ENCODE peak calls at places on chromosomes 1 and 21, in ten cellular contexts. B is AG08396; Q is BE2C; L is AG09309; J is activated CD4-positive, alpha-beta T cell treated with anti-CD3 and anti-CD28 coated beads for 24 hours; S is RWPE1; K is hippocampal formation; I is stimulated activated CD4-positive, alpha-beta T cell treated with anti-CD3 and anti-CD28 coated beads, Interleukin-1b, Interleukin-23, amount 100 ng/mL, for 1 hour; Z is astrocyte of the spinal cord; W is fibroblast of gingiva. A is an unnamed sample.

GRCh38 chr1:218466341-218467010 is 121.3 kb downstream of the TGFB2 start:
- DNase-seq in W (peak), Z (no peak), J (no peak), K (no peak), Q (no peak), I (no peak), S (no peak), L (no peak), B (no peak), A (no peak)

GRCh38 chr1:41583658-41584570 is 99.4 kb upstream of the EDN2 start:
- DNase-seq in S (no peak), Q (no peak), B (no peak), Z (no peak), K (no peak), L (no peak), I (no peak), J (no peak), W (no peak), A (no peak)

GRCh38 chr1:47931395-47931794 is 65.8 kb downstream of the TRABD2B start:
- DNase-seq in Q (peak), W (no peak), L (no peak), S (no peak), K (no peak), I (no peak), B (no peak), J (no peak), Z (no peak), A (no peak)

GRCh38 chr1:230308039-230308438 is 118.1 kb downstream of the PGBD5 start:
- DNase-seq in W (peak), I (no peak), Z (peak), L (peak), S (peak), Q (no peak), J (no peak), B (peak), K (no peak), A (no peak)

GRCh38 chr1:4693316-4693715 is 38.9 kb downstream of the AJAP1 start:
- DNase-seq in S (no peak), K (no peak), L (no peak), B (no peak), Q (no peak), I (no peak), W (no peak), Z (no peak), J (no peak), A (no peak)

GRCh38 chr1:228367798-228368791 is 38.5 kb downstream of the TRIM11 start:
- DNase-seq in J (no peak), Z (no peak), K (no peak), I (no peak), L (no peak), S (no peak), B (no peak), Q (peak), W (no peak), A (no peak)

GRCh38 chr1:111476761-111477309 is 3.1 kb downstream of the C1orf162 start:
- DNase-seq in I (no peak), K (no peak), B (no peak), Z (no peak), Q (no peak), W (no peak), J (no peak), L (no peak), S (no peak), A (no peak)

GRCh38 chr1:41898191-41898713 is 20.5 kb downstream of the HIVEP3 start:
- DNase-seq in W (no peak), L (no peak), Z (peak), J (peak), K (no peak), B (peak), Q (no peak), S (no peak), I (peak), A (no peak)

GRCh38 chr21:27300770-27301169 is 333.9 kb upstream of the ADAMTS5 start:
- DNase-seq in K (no peak), B (no peak), W (peak), S (no peak), I (no peak), Q (no peak), L (peak), Z (peak), J (no peak), A (no peak)

GRCh38 chr21:45470087-45470515 is 65.1 kb downstream of the COL18A1 start:
- DNase-seq in I (no peak), L (peak), S (no peak), J (no peak), K (no peak), Q (no peak), Z (peak), B (no peak), W (no peak), A (no peak)

GRCh38 chr21:20999567-21000169 is 1.5 kb downstream of the NCAM2 start:
- DNase-seq in I (no peak), Z (peak), B (peak), Q (peak), S (peak), J (no peak), L (no peak), W (peak), K (peak), A (no peak)

GRCh38 chr1:167110586-167110985 is 16.7 kb downstream of the STYXL2 start:
- DNase-seq in B (no peak), Q (no peak), K (no peak), J (no peak), W (no peak), Z (no peak), L (no peak), I (no peak), S (no peak), A (no peak)

GRCh38 chr1:209673631-209674417 is 1.4 kb upstream of the G0S2 start:
- DNase-seq in S (no peak), Z (no peak), W (no peak), Q (no peak), K (no peak), L (no peak), B (no peak), J (no peak), I (no peak), A (no peak)